ENCODE peak calls at places on chromosomes 11 and 22, in five cellular contexts. D, F, T, U and P are unnamed samples.

GRCh38 chr11:7576671-7577225 is 62.9 kb downstream of the PPFIBP2 start:
- DNase-seq in T (no peak), F (no peak), D (no peak), U (no peak), P (peak)

GRCh38 chr11:128555606-128556005 is 31.8 kb downstream of the ETS1 start:
- DNase-seq in D (no peak), U (peak), T (peak), F (peak), P (peak)

GRCh38 chr11:47213985-47214564 is 699 bp upstream of the DDB2 start:
- DNase-seq in D (peak), U (peak), F (peak), T (peak), P (peak)

GRCh38 chr22:17119481-17120202 is 1.5 kb downstream of the TMEM121B start:
- DNase-seq in D (no peak), T (peak), U (peak), F (no peak), P (no peak)

GRCh38 chr11:96051820-96052219 is 127.9 kb upstream of the MTMR2 start:
- DNase-seq in D (no peak), U (no peak), F (no peak), T (no peak), P (no peak)

GRCh38 chr22:19287889-19288288 is 3.6 kb downstream of the CLTCL1 start:
- DNase-seq in U (no peak), D (peak), T (no peak), F (no peak), P (peak)

GRCh38 chr11:112459001-112459400 is 198.3 kb upstream of the PLET1 start:
- DNase-seq in F (no peak), D (no peak), T (no peak), U (no peak), P (no peak)

GRCh38 chr11:73271936-73272679 is at the start of gene P2RY6:
- DNase-seq in T (no peak), U (peak), F (no peak), D (peak), P (peak)

GRCh38 chr11:47004595-47005033 is 68.1 kb downstream of the CSTPP1 start:
- DNase-seq in U (no peak), D (peak), F (no peak), T (no peak), P (peak)

GRCh38 chr11:119717839-119718534 is 11.0 kb downstream of the NECTIN1 start:
- DNase-seq in U (no peak), F (no peak), T (peak), D (no peak), P (no peak)

GRCh38 chr11:92979176-92979575 is 9.7 kb downstream of the MTNR1B start:
- DNase-seq in U (no peak), F (no peak), D (no peak), T (no peak), P (peak)

GRCh38 chr22:23305922-23306374 is 125.6 kb downstream of the BCR start:
- DNase-seq in U (no peak), D (peak), T (no peak), F (no peak), P (peak)

GRCh38 chr11:46198873-46199250 is 77.6 kb upstream of the PHF21A start:
- DNase-seq in F (no peak), U (no peak), D (no peak), T (no peak), P (no peak)

GRCh38 chr11:101860694-101861371 is 54.0 kb upstream of the CEP126 start:
- DNase-seq in T (peak), F (peak), D (peak), U (peak), P (peak)

GRCh38 chr11:81744336-81745116 is 989.1 kb downstream of the FAM181B start:
- DNase-seq in D (no peak), U (no peak), F (no peak), T (no peak), P (no peak)

GRCh38 chr22:20423636-20424511 is 13.8 kb downstream of the SCARF2 start:
- DNase-seq in D (peak), F (no peak), U (peak), T (peak), P (no peak)

GRCh38 chr11:18578975-18579598 is 9.4 kb downstream of the UEVLD start:
- DNase-seq in U (no peak), F (no peak), T (no peak), D (peak), P (no peak)

GRCh38 chr11:62588966-62589637 is 2.2 kb downstream of the TUT1 start:
- DNase-seq in F (no peak), D (no peak), T (no peak), U (no peak), P (peak)

GRCh38 chr11:120203626-120204025 is 7.2 kb upstream of the OAF start:
- DNase-seq in U (no peak), T (no peak), D (no peak), F (no peak), P (no peak)

GRCh38 chr22:44385781-44386180 is 73.0 kb upstream of the SHISAL1 start:
- DNase-seq in T (no peak), U (no peak), D (no peak), F (no peak), P (no peak)

GRCh38 chr11:34380696-34381095 is 22.9 kb upstream of the ABTB2 start:
- DNase-seq in D (no peak), F (peak), T (no peak), U (no peak), P (peak)

GRCh38 chr22:29300807-29301601 is 5.4 kb upstream of the GAS2L1 start:
- DNase-seq in D (no peak), F (no peak), U (no peak), T (no peak), P (no peak)

GRCh38 chr11:75602916-75603315 is 40.9 kb downstream of the SERPINH1 start:
- DNase-seq in D (no peak), F (no peak), T (no peak), U (no peak), P (no peak)

GRCh38 chr11:12121011-12121410 is 10.6 kb downstream of the MICAL2 start:
- DNase-seq in U (no peak), T (no peak), F (no peak), D (no peak), P (no peak)

GRCh38 chr11:73234403-73235181 is 16.5 kb downstream of the P2RY2 start:
- DNase-seq in T (no peak), F (no peak), D (no peak), U (peak), P (no peak)

GRCh38 chr11:45208135-45208534 is 61.7 kb downstream of the PRDM11 start:
- DNase-seq in T (no peak), U (no peak), D (no peak), F (no peak), P (no peak)

GRCh38 chr11:45451766-45452440 is 165.8 kb upstream of the SYT13 start:
- DNase-seq in T (no peak), U (no peak), D (no peak), F (no peak), P (peak)

GRCh38 chr11:5600374-5600851 is 4.0 kb downstream of the TRIM6 start:
- DNase-seq in F (peak), D (peak), U (peak), T (peak), P (peak)

GRCh38 chr11:68822546-68822945 is 19.2 kb downstream of the CPT1A start:
- DNase-seq in D (no peak), T (no peak), U (no peak), F (no peak), P (no peak)

GRCh38 chr11:68826726-68827125 is 15.0 kb downstream of the CPT1A start:
- DNase-seq in D (no peak), F (no peak), U (no peak), T (no peak), P (no peak)

GRCh38 chr11:68828155-68828931 is 13.4 kb downstream of the CPT1A start:
- DNase-seq in T (no peak), D (no peak), U (no peak), F (no peak), P (no peak)

GRCh38 chr11:68827733-68828132 is 14.0 kb downstream of the CPT1A start:
- DNase-seq in U (no peak), D (no peak), T (no peak), F (no peak), P (no peak)

GRCh38 chr11:68825603-68826002 is 16.1 kb downstream of the CPT1A start:
- DNase-seq in U (peak), D (peak), T (peak), F (peak), P (no peak)
- TF ChIP-seq CTCF in U (peak), D (peak), T (peak), F (peak), P (no peak)

GRCh38 chr11:85316967-85317366 is 310.2 kb downstream of the DLG2 start:
- DNase-seq in D (no peak), U (no peak), T (no peak), F (no peak), P (no peak)

GRCh38 chr11:85313741-85314140 is 313.4 kb downstream of the DLG2 start:
- DNase-seq in T (no peak), D (no peak), F (no peak), U (no peak), P (no peak)

GRCh38 chr11:85318573-85318972 is 308.6 kb downstream of the DLG2 start:
- DNase-seq in U (no peak), D (no peak), T (no peak), F (no peak), P (no peak)
- H3K4me2 ChIP-seq in U (no peak), D (no peak), T (no peak), F (no peak), P (no peak)

DNA sequence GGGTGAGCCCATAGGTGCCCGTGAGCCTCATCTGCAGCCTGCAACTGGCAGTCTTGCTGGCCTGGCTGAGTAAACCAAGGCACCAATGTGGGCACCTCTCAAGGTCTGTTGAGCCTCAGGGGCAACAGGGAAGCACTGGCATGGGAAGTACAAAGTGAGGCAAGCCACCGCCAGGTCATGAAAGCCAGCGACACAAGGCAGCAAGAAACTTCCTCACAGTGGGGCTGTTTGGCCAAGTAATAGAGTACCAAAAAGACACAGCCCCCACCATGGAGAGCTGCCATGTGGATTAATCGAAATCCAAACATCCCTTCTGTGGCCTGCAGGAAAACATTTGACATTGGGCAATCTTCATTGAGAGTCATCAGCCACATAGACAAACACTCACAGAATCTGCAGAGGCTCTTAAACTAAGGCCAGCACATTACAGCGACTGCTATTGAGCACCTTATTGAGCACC is 43.6 kb upstream of the FIBIN start:
- DNase-seq in F (no peak), U (no peak), T (no peak), D (no peak), P (peak)
- TF ChIP-seq CTCF in F (no peak), U (no peak), T (no peak), D (no peak), P (no peak)

GRCh38 chr11:63908631-63909491 is 8.1 kb downstream of the RCOR2 start:
- DNase-seq in D (no peak), U (no peak), F (no peak), T (no peak), P (no peak)
- H3K4me2 ChIP-seq in D (peak), U (no peak), F (no peak), T (peak), P (no peak)